ENCODE peak calls at places on chromosomes 5 and 9, in ten cellular contexts. D, X, O, N, U, G, F, V, P and S are unnamed samples.

GRCh38 chr5:103139264-103139865 is 19.3 kb downstream of the PPIP5K2 start:
- DNase-seq in D (peak), X (peak), O (peak), N (peak), U (peak), G (peak), F (peak), V (peak), P (peak), S (peak)

GRCh38 chr5:107100121-107100520 is 570.6 kb downstream of the EFNA5 start:
- DNase-seq in D (no peak), X (no peak), O (no peak), N (no peak), U (no peak), G (no peak), F (no peak), V (no peak), P (no peak), S (no peak)

GRCh38 chr5:149857499-149857898 is 87.1 kb downstream of the PDE6A start:
- DNase-seq in D (no peak), X (peak), O (peak), N (peak), U (no peak), G (peak), F (peak), V (no peak), P (peak), S (peak)

GRCh38 chr9:101536938-101537337 is 3.3 kb downstream of the RNF20 start:
- DNase-seq in D (no peak), X (peak), O (no peak), N (no peak), U (no peak), G (no peak), F (no peak), V (no peak), P (no peak), S (no peak)

GRCh38 chr5:59189482-59189881 is 606.6 kb downstream of the RAB3C start:
- DNase-seq in D (no peak), X (no peak), O (no peak), N (no peak), U (no peak), G (no peak), F (no peak), V (no peak), P (no peak), S (no peak)

GRCh38 chr5:170312666-170313065 is 15.1 kb upstream of the LCP2 start:
- DNase-seq in D (peak), X (no peak), O (no peak), N (no peak), U (no peak), G (no peak), F (no peak), V (no peak), P (no peak), S (no peak)

GRCh38 chr9:106305428-106306133 is 557.4 kb upstream of the ZNF462 start:
- DNase-seq in D (no peak), X (peak), O (no peak), N (no peak), U (no peak), G (no peak), F (no peak), V (no peak), P (no peak), S (no peak)

GRCh38 chr9:567128-567745 is 274.3 kb upstream of the DMRT1 start:
- DNase-seq in D (no peak), X (no peak), O (no peak), N (no peak), U (no peak), G (no peak), F (no peak), V (no peak), P (no peak), S (no peak)

GRCh38 chr9:21543187-21543586 is 61.1 kb upstream of the IFNE start:
- DNase-seq in D (no peak), X (no peak), O (no peak), N (no peak), U (no peak), G (no peak), F (no peak), V (no peak), P (no peak), S (no peak)

GRCh38 chr9:74721696-74722660 is 165.7 kb downstream of the TRPM6 start:
- DNase-seq in D (no peak), X (no peak), O (no peak), N (no peak), U (no peak), G (no peak), F (no peak), V (no peak), P (no peak), S (no peak)

GRCh38 chr5:2634399-2635176 is 116.9 kb downstream of the IRX2 start:
- DNase-seq in D (no peak), X (no peak), O (no peak), N (no peak), U (no peak), G (no peak), F (no peak), V (no peak), P (no peak), S (no peak)

GRCh38 chr9:6566409-6567139 is 79.0 kb downstream of the GLDC start:
- DNase-seq in D (peak), X (no peak), O (no peak), N (no peak), U (no peak), G (peak), F (peak), V (no peak), P (no peak), S (no peak)

GRCh38 chr5:140058212-140058932 is 15.3 kb upstream of the NRG2 start:
- DNase-seq in D (no peak), X (no peak), O (no peak), N (no peak), U (no peak), G (no peak), F (no peak), V (no peak), P (no peak), S (no peak)

GRCh38 chr5:54946306-54946705 is 39.1 kb downstream of the ESM1 start:
- DNase-seq in D (no peak), X (no peak), O (peak), N (no peak), U (no peak), G (no peak), F (no peak), V (no peak), P (no peak), S (no peak)

GRCh38 chr5:59661306-59661705 is 232.2 kb downstream of the PDE4D start:
- DNase-seq in D (no peak), X (no peak), O (no peak), N (no peak), U (no peak), G (no peak), F (no peak), V (no peak), P (no peak), S (no peak)

GRCh38 chr9:92804727-92805126 is 40.1 kb upstream of the BICD2 start:
- DNase-seq in D (peak), X (no peak), O (no peak), N (no peak), U (no peak), G (no peak), F (no peak), V (no peak), P (no peak), S (no peak)

GRCh38 chr5:14039063-14039462 is 94.6 kb upstream of the DNAH5 start:
- DNase-seq in D (no peak), X (no peak), O (no peak), N (no peak), U (no peak), G (no peak), F (no peak), V (no peak), P (no peak), S (no peak)

GRCh38 chr9:81673310-81673709 is 16.0 kb downstream of the TLE1 start:
- DNase-seq in D (no peak), X (no peak), O (no peak), N (no peak), U (no peak), G (no peak), F (no peak), V (no peak), P (no peak), S (no peak)